ENCODE peak calls at places on chromosome 22, in eight cellular contexts. P is Caco-2, E is left ventricle myocardium inferior, X is cardiac fibroblast, F is hepatocyte, B is Karpas-422, U is heart right ventricle, H is bronchial epithelial cell. C is an unnamed sample.
A peak's percentile ranks its signal among the peaks of the same experiment; 100 is the strongest.

GRCh38 chr22:29152045-29152380 is 53.7 kb upstream of the EMID1 start:
- DNase-seq in P (no peak), E (no peak), X (no peak), F (no peak), B (no peak), U (no peak), H (no peak), C (no peak)

GRCh38 chr22:21447694-21448402 is 19.3 kb upstream of the TMEM191C start:
- DNase-seq in P (no peak), E (no peak), X (no peak), F (no peak), B (peak; percentile 57), U (peak; percentile 2), H (no peak), C (no peak)

GRCh38 chr22:43180670-43181069 is 6.3 kb downstream of the TTLL12 start:
- DNase-seq in P (no peak), E (no peak), X (no peak), F (no peak), B (no peak), U (no peak), H (no peak), C (no peak)

GRCh38 chr22:22571429-22571828 is 12.4 kb upstream of the PRAME start:
- DNase-seq in P (no peak), E (no peak), X (no peak), F (no peak), B (no peak), U (no peak), H (no peak), C (no peak)

GRCh38 chr22:37329239-37330140 is 47.2 kb downstream of the CYTH4 start:
- DNase-seq in P (no peak), E (no peak), X (peak; percentile 68), F (no peak), B (no peak), U (no peak), H (peak; percentile 83), C (no peak)

GRCh38 chr22:38572065-38572464 is 2.1 kb upstream of the DMC1 start:
- DNase-seq in P (no peak), E (no peak), X (peak; percentile 77), F (peak; percentile 73), B (peak; percentile 72), U (peak; percentile 41), H (peak; percentile 53), C (no peak)

GRCh38 chr22:37674951-37675929 is at the start of gene LGALS1:
- DNase-seq in P (no peak), E (peak; percentile 98), X (peak; percentile 99), F (peak; percentile 87), B (peak; percentile 87), U (peak; percentile 99), H (peak; percentile 84), C (peak; percentile 92)

GRCh38 chr22:47564651-47565050 is 802.2 kb downstream of the TBC1D22A start:
- DNase-seq in P (no peak), E (no peak), X (no peak), F (no peak), B (no peak), U (no peak), H (no peak), C (no peak)

GRCh38 chr22:45246060-45246985 is 5.6 kb upstream of the KIAA0930 start:
- DNase-seq in P (peak; percentile 89), E (no peak), X (peak; percentile 91), F (peak; percentile 94), B (no peak), U (no peak), H (peak; percentile 97), C (peak; percentile 78)

GRCh38 chr22:34293324-34293723 is 373.0 kb upstream of the LARGE1 start:
- DNase-seq in P (no peak), E (no peak), X (no peak), F (no peak), B (no peak), U (peak; percentile 10), H (no peak), C (no peak)

GRCh38 chr22:30079952-30080533 is at the start of gene HORMAD2:
- DNase-seq in P (no peak), E (no peak), X (peak; percentile 38), F (peak; percentile 70), B (no peak), U (no peak), H (no peak), C (no peak)

GRCh38 chr22:21587803-21588611 is 20.5 kb downstream of the UBE2L3 start:
- DNase-seq in P (no peak), E (no peak), X (peak; percentile 17), F (no peak), B (no peak), U (no peak), H (no peak), C (no peak)

GRCh38 chr22:44668190-44668885 is 33.7 kb upstream of the PRR5 start:
- DNase-seq in P (peak; percentile 43), E (no peak), X (no peak), F (peak; percentile 69), B (no peak), U (no peak), H (no peak), C (no peak)

GRCh38 chr22:43483266-43483665 is 71.5 kb downstream of the MPPED1 start:
- DNase-seq in P (no peak), E (no peak), X (no peak), F (no peak), B (no peak), U (no peak), H (no peak), C (no peak)

GRCh38 chr22:45826520-45826919 is 150.4 kb downstream of the WNT7B start:
- DNase-seq in P (no peak), E (no peak), X (no peak), F (no peak), B (no peak), U (no peak), H (no peak), C (no peak)

GRCh38 chr22:28883917-28884753 is 763 bp downstream of the ZNRF3 start:
- DNase-seq in P (peak; percentile 50), E (peak; percentile 37), X (peak; percentile 27), F (peak; percentile 67), B (no peak), U (peak; percentile 13), H (no peak), C (no peak)

GRCh38 chr22:37021710-37022482 is 2.4 kb downstream of the MPST start:
- DNase-seq in P (no peak), E (peak; percentile 32), X (peak; percentile 48), F (peak; percentile 62), B (peak; percentile 86), U (no peak), H (peak; percentile 39), C (no peak)

GRCh38 chr22:22168190-22168940 is 76.2 kb upstream of the VPREB1 start:
- DNase-seq in P (peak; percentile 67), E (no peak), X (peak; percentile 36), F (peak; percentile 23), B (peak; percentile 94), U (no peak), H (peak; percentile 39), C (peak; percentile 39)

GRCh38 chr22:49964493-49965290 is 4.1 kb downstream of the PIM3 start:
- DNase-seq in P (peak; percentile 33), E (peak; percentile 21), X (no peak), F (peak; percentile 10), B (no peak), U (peak; percentile 9), H (no peak), C (no peak)

GRCh38 chr22:49964136-49964492 is 3.5 kb downstream of the PIM3 start:
- DNase-seq in P (no peak), E (peak; percentile 17), X (no peak), F (no peak), B (no peak), U (no peak), H (no peak), C (no peak)

GRCh38 chr22:49966041-49966715 is 5.6 kb downstream of the PIM3 start:
- DNase-seq in P (peak; percentile 44), E (no peak), X (no peak), F (peak; percentile 52), B (no peak), U (no peak), H (no peak), C (no peak)

GRCh38 chr22:49966716-49967332 is 6.3 kb downstream of the PIM3 start:
- DNase-seq in P (peak; percentile 45), E (peak; percentile 34), X (no peak), F (peak; percentile 81), B (no peak), U (peak; percentile 29), H (no peak), C (no peak)

GRCh38 chr22:49965291-49966040 is 4.9 kb downstream of the PIM3 start:
- DNase-seq in P (peak; percentile 35), E (peak; percentile 17), X (no peak), F (peak; percentile 36), B (no peak), U (no peak), H (no peak), C (no peak)
- H3K4me3 ChIP-seq in P (no peak overlapping the region), E (no peak overlapping the region), X (no peak overlapping the region), F (no peak overlapping the region), B (no peak overlapping the region), U (no peak overlapping the region), H (no peak overlapping the region), C (no peak overlapping the region)

DNA sequence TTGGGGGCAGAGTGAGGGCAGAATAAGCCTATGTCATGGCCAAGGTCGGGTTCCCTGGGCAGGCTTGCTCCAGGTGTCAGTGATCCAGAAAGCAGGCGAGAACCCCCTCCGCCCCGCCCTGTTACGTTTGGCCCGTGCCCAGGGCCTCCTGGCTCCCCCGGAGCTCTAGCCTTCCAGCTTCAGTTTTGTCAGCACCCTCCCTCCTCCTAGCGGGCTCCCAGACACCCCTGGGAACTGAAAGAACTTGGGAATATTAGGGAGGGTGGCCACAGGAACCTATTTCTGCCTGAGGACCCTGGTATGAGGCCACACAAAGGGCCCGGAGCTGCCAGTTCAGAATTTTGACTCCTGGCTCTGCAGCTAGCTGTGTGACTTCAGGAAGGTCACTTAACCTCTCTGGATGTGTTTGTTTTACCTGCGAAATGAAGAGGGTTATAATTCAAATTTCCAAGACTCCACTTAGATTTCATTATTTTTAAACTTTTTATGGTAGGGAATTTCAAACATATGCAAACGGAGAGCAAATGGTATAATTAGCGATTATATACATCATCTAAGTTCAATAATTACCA is 1.2 kb downstream of the TUBA8 start:
- DNase-seq in P (no peak), E (peak; percentile 79), X (no peak), F (no peak), B (no peak), U (peak; percentile 58), H (no peak), C (no peak)
- H3K4me3 ChIP-seq in P (no peak overlapping the region), E (peak overlapping the region; percentile 75), X (no peak overlapping the region), F (no peak overlapping the region), B (no peak overlapping the region), U (peak overlapping the region; percentile 46), H (no peak overlapping the region), C (no peak overlapping the region)

DNA sequence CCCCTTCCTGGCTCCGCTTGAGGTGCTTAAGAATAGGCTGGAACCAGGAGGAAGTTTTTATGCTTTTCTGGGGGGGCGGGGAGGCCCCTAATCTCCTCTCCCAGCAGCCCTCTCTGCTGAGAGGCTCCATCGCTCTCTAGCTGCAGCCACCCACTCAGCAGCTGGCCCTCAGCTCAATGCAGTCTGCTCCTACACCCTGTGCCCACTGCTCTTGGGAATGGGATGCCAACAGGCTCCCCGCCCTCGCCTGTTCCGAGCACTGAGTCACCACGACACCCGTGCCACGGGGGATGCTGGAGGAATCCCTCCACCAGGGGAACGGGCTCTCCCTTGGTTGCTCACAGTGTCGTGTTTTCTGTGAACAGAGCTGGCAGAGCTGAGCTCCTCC is 23.5 kb upstream of the SUSD2 start:
- DNase-seq in P (no peak), E (no peak), X (no peak), F (no peak), B (no peak), U (no peak), H (no peak), C (no peak)
- H3K4me3 ChIP-seq in P (no peak overlapping the region), E (peak overlapping the region; percentile 89), X (no peak overlapping the region), F (no peak overlapping the region), B (peak overlapping the region; percentile 78), U (no peak overlapping the region), H (no peak overlapping the region), C (no peak overlapping the region)

GRCh38 chr22:19615001-19615461 is 90.8 kb upstream of the CLDN5 start:
- DNase-seq in P (no peak), E (no peak), X (no peak), F (no peak), B (peak; percentile 88), U (no peak), H (no peak), C (no peak)
- H3K4me3 ChIP-seq in P (no peak overlapping the region), E (no peak overlapping the region), X (no peak overlapping the region), F (no peak overlapping the region), B (peak overlapping the region; percentile 43), U (no peak overlapping the region), H (no peak overlapping the region), C (no peak overlapping the region)

C was measured in skeletal muscle cell.